ENCODE peak calls at places on chromosomes 11 and 22, in eight cellular contexts. B is NB4, Q is IMR-90, N is right lobe of liver, G is suprapubic skin, Y is Peyer's patch, Z is A549, A is GM12878. X is an unnamed sample.
A peak's percentile ranks its signal among the peaks of the same experiment; 100 is the strongest.

GRCh38 chr11:122069946-122070345 is 46.1 kb downstream of the BLID start:
- DNase-seq in B (peak; percentile 7), Q (peak; percentile 91), N (no peak), G (peak; percentile 71), Y (peak; percentile 16), Z (no peak), A (no peak), X (no peak)

GRCh38 chr11:106585061-106585460 is 433.2 kb downstream of the GUCY1A2 start:
- DNase-seq in B (peak; percentile 20), Q (peak; percentile 51), N (no peak), G (no peak), Y (no peak), Z (no peak), A (no peak), X (no peak)

GRCh38 chr11:830295-831131 is 2.2 kb upstream of the CD151 start:
- DNase-seq in B (no peak), Q (no peak), N (peak; percentile 85), G (no peak), Y (peak; percentile 84), Z (no peak), A (no peak), X (peak; percentile 75)

GRCh38 chr11:68177877-68178276 is 35.2 kb downstream of the KMT5B start:
- DNase-seq in B (no peak), Q (no peak), N (no peak), G (no peak), Y (no peak), Z (no peak), A (no peak), X (no peak)

GRCh38 chr11:6437423-6437822 is 3.4 kb downstream of the HPX start:
- DNase-seq in B (no peak), Q (no peak), N (peak; percentile 37), G (no peak), Y (no peak), Z (no peak), A (no peak), X (no peak)

GRCh38 chr11:84089072-84090057 is 803.2 kb upstream of the CCDC90B start:
- DNase-seq in B (no peak), Q (no peak), N (no peak), G (no peak), Y (no peak), Z (no peak), A (no peak), X (no peak)

GRCh38 chr22:22061085-22062077 is 78.8 kb upstream of the TOP3B start:
- DNase-seq in B (peak; percentile 93), Q (peak; percentile 43), N (no peak), G (no peak), Y (no peak), Z (peak; percentile 6), A (no peak), X (no peak)

GRCh38 chr11:59187587-59187986 is 15.7 kb downstream of the DTX4 start:
- DNase-seq in B (no peak), Q (peak; percentile 54), N (peak; percentile 68), G (peak; percentile 85), Y (no peak), Z (no peak), A (no peak), X (no peak)

GRCh38 chr11:62712413-62712812 is 4.9 kb downstream of the GNG3 start:
- DNase-seq in B (no peak), Q (peak; percentile 41), N (no peak), G (no peak), Y (no peak), Z (no peak), A (no peak), X (no peak)

GRCh38 chr11:30131535-30131934 is 99.3 kb upstream of the FSHB start:
- DNase-seq in B (no peak), Q (no peak), N (no peak), G (no peak), Y (no peak), Z (no peak), A (no peak), X (no peak)
- TF ChIP-seq CTCF in B (no peak), Q (no peak), N (no peak), G (no peak), Y (no peak), Z (no peak), A (no peak), X (no peak)

GRCh38 chr11:27471588-27472397 is 797 bp downstream of the LGR4 start:
- DNase-seq in B (peak; percentile 79), Q (no peak), N (peak; percentile 51), G (peak; percentile 71), Y (peak; percentile 29), Z (no peak), A (no peak), X (peak; percentile 52)
- TF ChIP-seq POLR2A in B (peak; percentile 35), Q (no peak), N (no peak), G (no peak), Y (no peak), Z (no peak), A (no peak), X (no peak)

DNA sequence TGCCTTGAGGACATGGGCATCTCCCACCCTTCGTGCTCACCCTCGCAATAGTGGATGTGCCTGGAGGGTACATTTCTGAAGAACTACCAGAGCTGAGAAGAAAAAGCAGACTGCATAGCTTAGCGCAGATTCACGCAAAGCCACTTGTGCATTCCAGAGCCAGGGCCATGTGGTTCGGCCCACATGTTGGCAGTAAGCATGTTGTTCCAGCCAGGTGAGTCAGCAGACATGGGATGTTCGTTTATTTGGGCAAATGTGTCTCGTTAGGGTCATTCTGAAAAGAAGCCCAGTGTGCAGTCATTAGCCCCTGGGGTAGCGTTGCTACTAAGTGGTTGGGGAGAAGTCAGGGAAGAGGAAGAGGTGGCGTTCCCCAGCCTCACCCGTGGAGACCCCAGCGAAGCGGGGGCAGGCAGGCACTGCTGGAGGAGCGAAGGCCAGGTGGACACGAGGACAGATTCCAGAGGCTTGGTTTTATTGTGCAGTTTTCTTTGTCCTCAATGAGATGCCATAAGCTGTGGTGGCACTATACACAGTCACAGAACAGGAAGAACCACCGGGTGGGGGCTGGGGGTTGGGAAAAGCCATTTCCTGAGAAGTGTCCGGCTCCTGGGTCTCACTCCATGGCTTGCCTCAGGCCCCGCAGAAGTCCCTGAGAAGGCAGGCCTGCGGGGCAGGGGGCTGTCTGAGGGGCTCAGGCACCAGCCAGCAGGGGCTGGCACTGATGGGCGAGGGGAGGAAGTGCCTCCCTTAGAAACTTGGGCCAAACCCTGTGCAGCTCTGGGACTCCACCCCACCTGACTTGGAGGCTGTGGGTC is 5.0 kb downstream of the THY1 start:
- DNase-seq in B (no peak), Q (peak; percentile 96), N (no peak), G (no peak), Y (no peak), Z (no peak), A (no peak), X (peak; percentile 79)
- H3K4me3 ChIP-seq in B (no peak overlapping the region), Q (no peak overlapping the region), N (no peak overlapping the region), G (no peak overlapping the region), Y (no peak overlapping the region), Z (no peak overlapping the region), A (no peak overlapping the region), X (peak overlapping the region; percentile 1)

GRCh38 chr11:128470081-128470480 is 117.3 kb downstream of the ETS1 start:
- DNase-seq in B (no peak), Q (no peak), N (no peak), G (no peak), Y (no peak), Z (no peak), A (no peak), X (no peak)

GRCh38 chr11:128467610-128468041 is 119.7 kb downstream of the ETS1 start:
- DNase-seq in B (no peak), Q (peak; percentile 100), N (no peak), G (peak; percentile 80), Y (no peak), Z (peak; percentile 43), A (no peak), X (peak; percentile 50)

GRCh38 chr11:128468106-128468505 is 119.3 kb downstream of the ETS1 start:
- DNase-seq in B (no peak), Q (no peak), N (no peak), G (no peak), Y (no peak), Z (no peak), A (no peak), X (no peak)

GRCh38 chr11:128471138-128471661 is 116.2 kb downstream of the ETS1 start:
- DNase-seq in B (peak; percentile 62), Q (no peak), N (peak; percentile 40), G (no peak), Y (peak; percentile 82), Z (no peak), A (peak; percentile 79), X (no peak)

DNA sequence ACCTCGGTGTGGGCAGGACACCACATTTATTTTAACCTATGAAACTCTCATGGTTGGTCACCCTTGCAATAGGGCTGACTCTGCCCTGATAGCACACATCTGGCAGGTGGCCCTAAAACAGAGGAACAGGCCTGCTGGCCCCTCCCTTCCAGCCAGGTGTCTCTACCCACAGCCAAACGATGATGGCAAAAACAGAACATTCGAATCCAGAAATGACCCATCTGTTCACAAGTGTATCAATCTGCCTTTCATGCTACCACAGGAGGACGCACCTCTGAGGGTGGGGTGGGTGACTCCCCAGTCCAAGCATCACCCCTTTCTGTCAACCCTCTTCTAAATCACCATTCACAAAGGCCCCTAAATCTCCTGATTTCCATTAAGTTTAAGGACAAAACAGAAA is 118.1 kb downstream of the ETS1 start:
- DNase-seq in B (no peak), Q (no peak), N (no peak), G (no peak), Y (peak; percentile 81), Z (no peak), A (peak; percentile 77), X (no peak)
- TF ChIP-seq CTCF in B (no peak), Q (no peak), N (no peak), G (no peak), Y (no peak), Z (no peak), A (no peak), X (no peak)

X was measured in breast epithelium.